ENCODE peak calls at places on chromosome 2, in seven cellular contexts. H is progenitor cell of endocrine pancreas; F is HEK293T; E is brain microvascular endothelial cell; I is stimulated activated naive CD4-positive, alpha-beta T cell treated with Interleukin-2 at 50 U/mL for 16 hours; B is colonic mucosa; S is stimulated activated CD8-positive, alpha-beta memory T cell treated with anti-CD3 and anti-CD28 coated beads, Interleukin-7, amount 100 ng/mL, for 4 hours. G is an unnamed sample.

GRCh38 chr2:174654429-174654941 is 56.9 kb upstream of the WIPF1 start:
- DNase-seq in H (no peak), F (no peak), E (no peak), I (no peak), B (no peak), S (no peak), G (no peak)

GRCh38 chr2:85545780-85546240 is 6.8 kb downstream of the MAT2A start:
- DNase-seq in H (no peak), F (no peak), E (no peak), I (no peak), B (no peak), S (no peak), G (no peak)

GRCh38 chr2:16537347-16537746 is 128.3 kb downstream of the CYRIA start:
- DNase-seq in H (no peak), F (no peak), E (peak), I (no peak), B (no peak), S (no peak), G (no peak)

GRCh38 chr2:10097352-10098148 is 17.3 kb upstream of the CYS1 start:
- DNase-seq in H (peak), F (peak), E (peak), I (peak), B (peak), S (no peak), G (peak)

GRCh38 chr2:64941143-64941542 is 48.1 kb upstream of the SLC1A4 start:
- DNase-seq in H (no peak), F (no peak), E (no peak), I (no peak), B (no peak), S (no peak), G (no peak)

GRCh38 chr2:37243435-37243834 is 12.0 kb downstream of the NDUFAF7 start:
- DNase-seq in H (no peak), F (no peak), E (no peak), I (no peak), B (no peak), S (no peak), G (no peak)

GRCh38 chr2:112121682-112122254 is 16.4 kb upstream of the FBLN7 start:
- DNase-seq in H (no peak), F (peak), E (peak), I (peak), B (no peak), S (no peak), G (no peak)

GRCh38 chr2:207362716-207363115 is 167.0 kb upstream of the CREB1 start:
- DNase-seq in H (no peak), F (no peak), E (no peak), I (no peak), B (no peak), S (no peak), G (no peak)

GRCh38 chr2:39839261-39839848 is 60.3 kb upstream of the THUMPD2 start:
- DNase-seq in H (no peak), F (no peak), E (no peak), I (no peak), B (no peak), S (no peak), G (no peak)